ENCODE peak calls at places on chromosome 1, in five cellular contexts. U is progenitor cell of endocrine pancreas; Z is tibial nerve; W is memory B cell; P is effector CD8-positive, alpha-beta T cell. J is an unnamed sample.

GRCh38 chr1:208652300-208653160 is 408.3 kb upstream of the PLXNA2 start:
- DNase-seq in U (peak), Z (peak), W (peak), P (no peak), J (peak)

GRCh38 chr1:178818416-178818815 is 52.5 kb downstream of the ANGPTL1 start:
- DNase-seq in U (no peak), Z (no peak), W (no peak), P (no peak), J (no peak)

GRCh38 chr1:236066828-236067386 is 2.0 kb upstream of the NID1 start:
- DNase-seq in U (no peak), Z (peak), W (peak), P (no peak), J (no peak)

GRCh38 chr1:220093361-220094015 is 444 bp upstream of the IARS2 start:
- DNase-seq in U (no peak), Z (no peak), W (no peak), P (no peak), J (no peak)

GRCh38 chr1:94621802-94622201 is 80.2 kb upstream of the F3 start:
- DNase-seq in U (no peak), Z (no peak), W (no peak), P (no peak), J (no peak)

GRCh38 chr1:74266001-74266400 is 30.8 kb downstream of the TNNI3K start:
- DNase-seq in U (no peak), Z (no peak), W (no peak), P (no peak), J (no peak)

GRCh38 chr1:235102259-235102582 is 26.4 kb downstream of the TOMM20 start:
- DNase-seq in U (no peak), Z (no peak), W (no peak), P (no peak), J (no peak)

GRCh38 chr1:56509713-56510641 is 69.4 kb downstream of the PLPP3 start:
- DNase-seq in U (no peak), Z (no peak), W (no peak), P (no peak), J (no peak)

GRCh38 chr1:37056201-37056764 is 22.0 kb upstream of the GRIK3 start:
- DNase-seq in U (no peak), Z (no peak), W (no peak), P (no peak), J (peak)

GRCh38 chr1:92968138-92969032 is 7.1 kb upstream of the DIPK1A start:
- DNase-seq in U (no peak), Z (no peak), W (no peak), P (no peak), J (no peak)

GRCh38 chr1:173056355-173056754 is 5.6 kb upstream of the TNFSF18 start:
- DNase-seq in U (no peak), Z (no peak), W (no peak), P (no peak), J (no peak)

GRCh38 chr1:51088474-51088873 is 13.6 kb upstream of the C1orf185 start:
- DNase-seq in U (no peak), Z (no peak), W (no peak), P (no peak), J (no peak)

GRCh38 chr1:38246955-38247952 is 200.7 kb upstream of the POU3F1 start:
- DNase-seq in U (no peak), Z (no peak), W (no peak), P (no peak), J (no peak)

GRCh38 chr1:175656416-175656815 is 87.0 kb downstream of the TNR start:
- DNase-seq in U (no peak), Z (no peak), W (no peak), P (no peak), J (no peak)

GRCh38 chr1:40004857-40005256 is 35.7 kb upstream of the CAP1 start:
- DNase-seq in U (no peak), Z (no peak), W (no peak), P (no peak), J (no peak)

GRCh38 chr1:18118078-18118477 is 10.5 kb downstream of the IGSF21 start:
- DNase-seq in U (no peak), Z (no peak), W (no peak), P (no peak), J (peak)

GRCh38 chr1:222616535-222616934 is 1.4 kb upstream of the MIA3 start:
- DNase-seq in U (no peak), Z (no peak), W (no peak), P (no peak), J (no peak)

GRCh38 chr1:154170547-154171221 is 15.8 kb upstream of the NUP210L start:
- DNase-seq in U (no peak), Z (no peak), W (no peak), P (no peak), J (no peak)

GRCh38 chr1:150765229-150765976 is at the start of gene CTSS:
- DNase-seq in U (no peak), Z (no peak), W (peak), P (no peak), J (peak)

GRCh38 chr1:52059326-52059725 is 3.2 kb downstream of the BTF3L4 start:
- DNase-seq in U (no peak), Z (no peak), W (no peak), P (no peak), J (no peak)

GRCh38 chr1:107529511-107530149 is 388.8 kb downstream of the NTNG1 start:
- DNase-seq in U (no peak), Z (peak), W (peak), P (no peak), J (peak)

J was measured in DMS79.